ENCODE peak calls at places on chromosomes 7 and 10, in eight cellular contexts. One of them, this sample, is unnamed.

GRCh38 chr7:43303740-43304241 is 191.3 kb downstream of the HECW1 start:
- DNase-seq in neuronal stem cell: no peak
- DNase-seq in neural progenitor cell: no peak
- DNase-seq in fibroblast of lung: no peak
- DNase-seq in Karpas-422: no peak
- DNase-seq in A549: no peak
- DNase-seq in PC-9: no peak
- DNase-seq in IMR-90: peak
- DNase-seq in this sample: no peak

GRCh38 chr7:110084177-110084807 is 1006.6 kb upstream of the LRRN3 start:
- DNase-seq in neuronal stem cell: no peak
- DNase-seq in neural progenitor cell: no peak
- DNase-seq in fibroblast of lung: peak
- DNase-seq in Karpas-422: no peak
- DNase-seq in A549: no peak
- DNase-seq in PC-9: no peak
- DNase-seq in IMR-90: peak
- DNase-seq in this sample: no peak

GRCh38 chr7:85111761-85112160 is 75.1 kb downstream of the SEMA3D start:
- DNase-seq in neuronal stem cell: no peak
- DNase-seq in neural progenitor cell: no peak
- DNase-seq in fibroblast of lung: no peak
- DNase-seq in Karpas-422: no peak
- DNase-seq in A549: no peak
- DNase-seq in PC-9: no peak
- DNase-seq in IMR-90: peak
- DNase-seq in this sample: no peak

GRCh38 chr7:87833130-87833529 is 43.0 kb downstream of the SLC25A40 start:
- DNase-seq in neuronal stem cell: no peak
- DNase-seq in neural progenitor cell: no peak
- DNase-seq in fibroblast of lung: peak
- DNase-seq in Karpas-422: no peak
- DNase-seq in A549: no peak
- DNase-seq in PC-9: no peak
- DNase-seq in IMR-90: peak
- DNase-seq in this sample: no peak

GRCh38 chr7:135509589-135509838 is 388 bp downstream of the CNOT4 start:
- DNase-seq in neuronal stem cell: no peak
- DNase-seq in neural progenitor cell: no peak
- DNase-seq in fibroblast of lung: peak
- DNase-seq in Karpas-422: no peak
- DNase-seq in A549: no peak
- DNase-seq in PC-9: no peak
- DNase-seq in IMR-90: peak
- DNase-seq in this sample: no peak

GRCh38 chr10:48525113-48525512 is 79.8 kb downstream of the ARHGAP22 start:
- DNase-seq in neuronal stem cell: no peak
- DNase-seq in neural progenitor cell: no peak
- DNase-seq in fibroblast of lung: no peak
- DNase-seq in Karpas-422: no peak
- DNase-seq in A549: no peak
- DNase-seq in PC-9: no peak
- DNase-seq in IMR-90: no peak
- DNase-seq in this sample: no peak

GRCh38 chr10:44980309-44981171 is 1.9 kb upstream of the DEPP1 start:
- DNase-seq in neuronal stem cell: no peak
- DNase-seq in neural progenitor cell: no peak
- DNase-seq in fibroblast of lung: no peak
- DNase-seq in Karpas-422: no peak
- DNase-seq in A549: no peak
- DNase-seq in PC-9: no peak
- DNase-seq in IMR-90: no peak
- DNase-seq in this sample: no peak

GRCh38 chr10:34491666-34492065 is 323.4 kb downstream of the PARD3 start:
- DNase-seq in neuronal stem cell: no peak
- DNase-seq in neural progenitor cell: no peak
- DNase-seq in fibroblast of lung: peak
- DNase-seq in Karpas-422: no peak
- DNase-seq in A549: peak
- DNase-seq in PC-9: no peak
- DNase-seq in IMR-90: no peak
- DNase-seq in this sample: no peak

GRCh38 chr10:51389415-51390342 is 309.7 kb downstream of the CSTF2T start:
- DNase-seq in neuronal stem cell: peak
- DNase-seq in neural progenitor cell: peak
- DNase-seq in fibroblast of lung: peak
- DNase-seq in Karpas-422: peak
- DNase-seq in A549: peak
- DNase-seq in PC-9: peak
- DNase-seq in IMR-90: peak
- DNase-seq in this sample: peak

GRCh38 chr10:118812393-118812740 is 57.6 kb upstream of the CACUL1 start:
- DNase-seq in neuronal stem cell: no peak
- DNase-seq in neural progenitor cell: peak
- DNase-seq in fibroblast of lung: no peak
- DNase-seq in Karpas-422: no peak
- DNase-seq in A549: no peak
- DNase-seq in PC-9: no peak
- DNase-seq in IMR-90: no peak
- DNase-seq in this sample: no peak

GRCh38 chr10:114279886-114280644 is 41.0 kb downstream of the VWA2 start:
- DNase-seq in neuronal stem cell: no peak
- DNase-seq in neural progenitor cell: no peak
- DNase-seq in fibroblast of lung: no peak
- DNase-seq in Karpas-422: no peak
- DNase-seq in A549: no peak
- DNase-seq in PC-9: no peak
- DNase-seq in IMR-90: no peak
- DNase-seq in this sample: no peak

GRCh38 chr10:114278140-114278883 is 39.3 kb downstream of the VWA2 start:
- DNase-seq in neuronal stem cell: no peak
- DNase-seq in neural progenitor cell: no peak
- DNase-seq in fibroblast of lung: no peak
- DNase-seq in Karpas-422: no peak
- DNase-seq in A549: no peak
- DNase-seq in PC-9: no peak
- DNase-seq in IMR-90: no peak
- DNase-seq in this sample: no peak

GRCh38 chr10:114279289-114279688 is 40.2 kb downstream of the VWA2 start:
- DNase-seq in neuronal stem cell: no peak
- DNase-seq in neural progenitor cell: no peak
- DNase-seq in fibroblast of lung: no peak
- DNase-seq in Karpas-422: no peak
- DNase-seq in A549: no peak
- DNase-seq in PC-9: no peak
- DNase-seq in IMR-90: no peak
- DNase-seq in this sample: no peak

GRCh38 chr10:114276671-114277070 is 37.6 kb downstream of the VWA2 start:
- DNase-seq in neuronal stem cell: no peak
- DNase-seq in neural progenitor cell: no peak
- DNase-seq in fibroblast of lung: no peak
- DNase-seq in Karpas-422: no peak
- DNase-seq in A549: no peak
- DNase-seq in PC-9: no peak
- DNase-seq in IMR-90: no peak
- DNase-seq in this sample: no peak

GRCh38 chr10:114278884-114279191 is 39.8 kb downstream of the VWA2 start:
- DNase-seq in neuronal stem cell: no peak
- DNase-seq in neural progenitor cell: no peak
- DNase-seq in fibroblast of lung: no peak
- DNase-seq in Karpas-422: no peak
- DNase-seq in A549: no peak
- DNase-seq in PC-9: no peak
- DNase-seq in IMR-90: no peak
- DNase-seq in this sample: no peak
- H3K4me3 ChIP-seq in neuronal stem cell: no peak
- H3K4me3 ChIP-seq in neural progenitor cell: no peak
- H3K4me3 ChIP-seq in fibroblast of lung: no peak
- H3K4me3 ChIP-seq in Karpas-422: no peak
- H3K4me3 ChIP-seq in A549: no peak
- H3K4me3 ChIP-seq in PC-9: no peak
- H3K4me3 ChIP-seq in IMR-90: no peak
- H3K4me3 ChIP-seq in this sample: no peak

DNA sequence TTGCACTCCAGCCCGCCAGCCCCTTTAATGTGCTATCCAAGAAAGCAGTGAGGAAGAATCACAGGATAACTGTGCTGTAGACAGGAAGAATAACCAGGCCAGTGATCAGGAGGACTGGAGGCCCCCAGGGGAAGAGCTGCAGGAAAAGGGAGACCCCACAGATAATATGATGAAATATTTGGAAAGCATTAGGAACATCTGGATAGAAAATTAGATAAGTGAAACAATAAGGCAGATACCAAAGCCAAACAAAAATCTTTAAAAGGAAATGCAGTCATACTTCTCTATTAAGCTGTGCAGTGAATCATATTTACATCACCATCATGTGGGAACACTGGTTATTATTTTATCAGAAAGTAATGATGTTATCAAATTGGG is 14.3 kb upstream of the RALA start:
- DNase-seq in neuronal stem cell: no peak
- DNase-seq in neural progenitor cell: no peak
- DNase-seq in fibroblast of lung: peak
- DNase-seq in Karpas-422: no peak
- DNase-seq in A549: no peak
- DNase-seq in PC-9: no peak
- DNase-seq in IMR-90: peak
- DNase-seq in this sample: no peak
- H3K4me2 ChIP-seq in neuronal stem cell: no peak
- H3K4me2 ChIP-seq in neural progenitor cell: peak
- H3K4me2 ChIP-seq in fibroblast of lung: peak
- H3K4me2 ChIP-seq in Karpas-422: no peak
- H3K4me2 ChIP-seq in A549: peak
- H3K4me2 ChIP-seq in PC-9: no peak
- H3K4me2 ChIP-seq in IMR-90: peak
- H3K4me2 ChIP-seq in this sample: no peak

GRCh38 chr7:1667566-1668485 is 2.3 kb upstream of the ELFN1 start:
- DNase-seq in neuronal stem cell: peak
- DNase-seq in neural progenitor cell: peak
- DNase-seq in fibroblast of lung: no peak
- DNase-seq in Karpas-422: no peak
- DNase-seq in A549: no peak
- DNase-seq in PC-9: no peak
- DNase-seq in IMR-90: no peak
- DNase-seq in this sample: no peak

GRCh38 chr7:1666251-1666778 is 3.8 kb upstream of the ELFN1 start:
- DNase-seq in neuronal stem cell: no peak
- DNase-seq in neural progenitor cell: peak
- DNase-seq in fibroblast of lung: no peak
- DNase-seq in Karpas-422: no peak
- DNase-seq in A549: peak
- DNase-seq in PC-9: no peak
- DNase-seq in IMR-90: no peak
- DNase-seq in this sample: no peak

GRCh38 chr7:1665721-1666250 is 4.3 kb upstream of the ELFN1 start:
- DNase-seq in neuronal stem cell: peak
- DNase-seq in neural progenitor cell: peak
- DNase-seq in fibroblast of lung: no peak
- DNase-seq in Karpas-422: no peak
- DNase-seq in A549: peak
- DNase-seq in PC-9: peak
- DNase-seq in IMR-90: peak
- DNase-seq in this sample: no peak

GRCh38 chr7:1668486-1668931 is 1.6 kb upstream of the ELFN1 start:
- DNase-seq in neuronal stem cell: peak
- DNase-seq in neural progenitor cell: peak
- DNase-seq in fibroblast of lung: no peak
- DNase-seq in Karpas-422: no peak
- DNase-seq in A549: peak
- DNase-seq in PC-9: peak
- DNase-seq in IMR-90: no peak
- DNase-seq in this sample: no peak

DNA sequence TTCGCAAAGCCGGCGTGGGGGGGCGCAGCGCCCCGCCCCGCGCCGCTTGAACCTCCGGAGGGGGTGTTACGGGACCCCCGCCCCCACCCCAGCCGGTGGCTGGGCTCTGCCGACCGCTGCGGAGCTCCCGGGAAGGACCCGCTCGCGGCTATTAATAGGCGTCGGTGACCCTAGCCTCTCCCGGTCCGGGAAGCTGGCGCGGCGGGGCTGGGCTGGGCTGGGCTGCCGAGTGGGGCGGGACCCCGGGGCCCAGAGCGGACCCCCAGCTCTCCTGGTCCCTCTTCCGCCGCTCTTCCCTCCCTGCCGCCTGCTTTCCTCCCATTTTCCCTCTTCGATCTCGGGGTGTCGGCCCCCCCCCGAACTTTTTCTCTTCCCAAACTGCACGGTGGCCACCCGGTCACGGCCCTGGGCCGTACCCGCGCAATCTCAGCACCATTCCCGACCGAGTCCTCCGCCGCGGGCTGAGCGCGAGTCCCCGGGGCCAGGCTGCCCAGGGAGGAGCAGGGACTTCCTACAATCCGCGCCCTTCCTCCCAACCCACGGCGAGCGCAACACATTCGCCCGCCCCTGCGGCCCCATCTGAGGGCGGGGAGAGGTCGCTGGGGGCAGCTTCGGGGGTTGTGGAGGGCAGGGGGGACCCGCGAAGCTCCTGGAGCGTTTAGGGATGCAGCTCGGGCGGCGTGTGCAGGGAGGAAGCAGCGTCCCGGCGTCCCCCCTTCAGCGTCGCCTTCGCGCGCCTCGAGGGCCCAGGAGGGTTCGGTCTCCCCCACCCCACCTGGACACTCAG is 3.1 kb upstream of the ELFN1 start:
- DNase-seq in neuronal stem cell: peak
- DNase-seq in neural progenitor cell: peak
- DNase-seq in fibroblast of lung: no peak
- DNase-seq in Karpas-422: no peak
- DNase-seq in A549: peak
- DNase-seq in PC-9: no peak
- DNase-seq in IMR-90: no peak
- DNase-seq in this sample: no peak
- H3K4me3 ChIP-seq in neuronal stem cell: peak
- H3K4me3 ChIP-seq in neural progenitor cell: peak
- H3K4me3 ChIP-seq in fibroblast of lung: no peak
- H3K4me3 ChIP-seq in Karpas-422: no peak
- H3K4me3 ChIP-seq in A549: peak
- H3K4me3 ChIP-seq in PC-9: no peak
- H3K4me3 ChIP-seq in IMR-90: peak
- H3K4me3 ChIP-seq in this sample: no peak

DNA sequence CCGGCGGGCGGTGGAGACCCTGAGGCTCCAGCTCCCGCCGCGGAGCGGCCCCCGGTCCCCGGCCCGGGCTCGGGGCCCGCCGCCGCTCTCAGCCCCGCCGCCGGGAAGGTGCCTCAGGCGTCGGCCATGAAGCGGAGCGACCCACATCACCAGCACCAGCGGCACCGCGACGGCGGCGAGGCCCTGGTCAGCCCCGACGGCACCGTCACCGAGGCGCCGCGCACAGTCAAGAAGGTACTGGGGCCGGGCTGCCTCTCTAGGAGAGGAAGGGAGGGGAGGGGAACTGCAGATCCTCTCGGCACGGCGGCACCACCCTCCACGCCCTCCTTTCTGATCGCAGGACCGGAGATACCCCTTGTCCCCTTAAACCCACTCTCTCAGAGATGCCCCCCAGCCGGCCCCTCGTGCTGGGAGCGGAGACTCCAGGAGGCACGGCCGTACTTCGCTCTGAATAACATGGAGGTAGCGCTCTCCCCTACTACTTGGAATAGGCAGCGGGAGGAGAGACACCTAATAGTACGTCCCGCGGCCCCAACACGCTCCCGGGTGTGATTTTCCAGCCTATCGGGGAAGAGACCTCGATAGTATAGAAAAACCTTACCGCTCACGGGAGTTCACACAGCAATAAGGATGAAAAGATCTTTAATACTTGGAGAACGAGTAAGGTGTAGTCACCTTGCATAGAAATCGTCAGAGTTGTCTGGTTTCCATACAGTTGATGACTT is 538 bp downstream of the AHCYL2 start:
- DNase-seq in neuronal stem cell: peak
- DNase-seq in neural progenitor cell: peak
- DNase-seq in fibroblast of lung: peak
- DNase-seq in Karpas-422: peak
- DNase-seq in A549: peak
- DNase-seq in PC-9: peak
- DNase-seq in IMR-90: peak
- DNase-seq in this sample: peak
- H3K4me2 ChIP-seq in neuronal stem cell: peak
- H3K4me2 ChIP-seq in neural progenitor cell: peak
- H3K4me2 ChIP-seq in fibroblast of lung: peak
- H3K4me2 ChIP-seq in Karpas-422: peak
- H3K4me2 ChIP-seq in A549: peak
- H3K4me2 ChIP-seq in PC-9: peak
- H3K4me2 ChIP-seq in IMR-90: peak
- H3K4me2 ChIP-seq in this sample: peak